ENCODE peak calls at places on chromosome 19, in four cellular contexts. One of them, this sample, is unnamed.

GRCh38 chr19:38879400-38879751 is 1.3 kb upstream of the RINL start:
- DNase-seq in heart left ventricle: peak; percentile 14
- DNase-seq in HuH-7.5: no peak
- DNase-seq in aorta: no peak
- DNase-seq in this sample: no peak

GRCh38 chr19:15299568-15300409 is 32.5 kb downstream of the BRD4 start:
- DNase-seq in heart left ventricle: no peak
- DNase-seq in HuH-7.5: no peak
- DNase-seq in aorta: no peak
- DNase-seq in this sample: no peak

GRCh38 chr19:4388171-4389063 is 11.9 kb downstream of the SH3GL1 start:
- DNase-seq in heart left ventricle: no peak
- DNase-seq in HuH-7.5: no peak
- DNase-seq in aorta: no peak
- DNase-seq in this sample: no peak

GRCh38 chr19:3687774-3688706 is 12.2 kb downstream of the PIP5K1C start:
- DNase-seq in heart left ventricle: no peak
- DNase-seq in HuH-7.5: no peak
- DNase-seq in aorta: no peak
- DNase-seq in this sample: peak; percentile 54

GRCh38 chr19:32345261-32346207 is at the start of gene ZNF507:
- DNase-seq in heart left ventricle: peak; percentile 83
- DNase-seq in HuH-7.5: peak; percentile 89
- DNase-seq in aorta: peak; percentile 95
- DNase-seq in this sample: peak; percentile 85

GRCh38 chr19:33641956-33642498 is 20.3 kb downstream of the CHST8 start:
- DNase-seq in heart left ventricle: no peak
- DNase-seq in HuH-7.5: no peak
- DNase-seq in aorta: peak; percentile 40
- DNase-seq in this sample: no peak

GRCh38 chr19:49151339-49152217 is 3.6 kb downstream of the HRC start:
- DNase-seq in heart left ventricle: peak; percentile 64
- DNase-seq in HuH-7.5: peak; percentile 66
- DNase-seq in aorta: peak; percentile 87
- DNase-seq in this sample: peak; percentile 98

GRCh38 chr19:16293133-16294085 is 31.2 kb upstream of the KLF2 start:
- DNase-seq in heart left ventricle: peak; percentile 84
- DNase-seq in HuH-7.5: peak; percentile 56
- DNase-seq in aorta: peak; percentile 91
- DNase-seq in this sample: peak; percentile 66

GRCh38 chr19:52898101-52898500 is 666 bp upstream of the ZNF320 start:
- DNase-seq in heart left ventricle: peak; percentile 31
- DNase-seq in HuH-7.5: no peak
- DNase-seq in aorta: no peak
- DNase-seq in this sample: no peak

GRCh38 chr19:50461066-50461875 is 15.0 kb upstream of the EMC10 start:
- DNase-seq in heart left ventricle: no peak
- DNase-seq in HuH-7.5: peak; percentile 95
- DNase-seq in aorta: no peak
- DNase-seq in this sample: peak; percentile 73

GRCh38 chr19:9353011-9353410 is 9.8 kb upstream of the ZNF177 start:
- DNase-seq in heart left ventricle: no peak
- DNase-seq in HuH-7.5: no peak
- DNase-seq in aorta: no peak
- DNase-seq in this sample: no peak

GRCh38 chr19:33796164-33797100 is at the start of gene KCTD15:
- DNase-seq in heart left ventricle: no peak
- DNase-seq in HuH-7.5: peak; percentile 60
- DNase-seq in aorta: peak; percentile 84
- DNase-seq in this sample: peak; percentile 45

GRCh38 chr19:38718747-38719543 is 25.3 kb downstream of the CAPN12 start:
- DNase-seq in heart left ventricle: peak; percentile 83
- DNase-seq in HuH-7.5: no peak
- DNase-seq in aorta: peak; percentile 92
- DNase-seq in this sample: no peak

GRCh38 chr19:14363203-14364097 is 17.8 kb upstream of the ADGRE5 start:
- DNase-seq in heart left ventricle: peak; percentile 91
- DNase-seq in HuH-7.5: no peak
- DNase-seq in aorta: peak; percentile 96
- DNase-seq in this sample: peak; percentile 75

GRCh38 chr19:19750842-19751790 is 18.2 kb upstream of the ZNF14 start:
- DNase-seq in heart left ventricle: no peak
- DNase-seq in HuH-7.5: no peak
- DNase-seq in aorta: peak; percentile 74
- DNase-seq in this sample: no peak

GRCh38 chr19:34644991-34645461 is 31.9 kb downstream of the SCGB2B2 start:
- DNase-seq in heart left ventricle: no peak
- DNase-seq in HuH-7.5: no peak
- DNase-seq in aorta: peak; percentile 44
- DNase-seq in this sample: no peak

GRCh38 chr19:35090795-35091214 is 24.8 kb upstream of the FXYD3 start:
- DNase-seq in heart left ventricle: no peak
- DNase-seq in HuH-7.5: no peak
- DNase-seq in aorta: no peak
- DNase-seq in this sample: no peak

GRCh38 chr19:15244106-15244803 is 12.0 kb upstream of the EPHX3 start:
- DNase-seq in heart left ventricle: no peak
- DNase-seq in HuH-7.5: no peak
- DNase-seq in aorta: no peak
- DNase-seq in this sample: no peak

GRCh38 chr19:32373614-32374295 is 28.3 kb downstream of the ZNF507 start:
- DNase-seq in heart left ventricle: peak; percentile 43
- DNase-seq in HuH-7.5: peak; percentile 53
- DNase-seq in aorta: no peak
- DNase-seq in this sample: peak; percentile 42

GRCh38 chr19:49570138-49570856 is 10.1 kb downstream of the NOSIP start:
- DNase-seq in heart left ventricle: no peak
- DNase-seq in HuH-7.5: peak; percentile 85
- DNase-seq in aorta: no peak
- DNase-seq in this sample: peak; percentile 73

GRCh38 chr19:35400773-35401100 is 29.9 kb downstream of the GPR42 start:
- DNase-seq in heart left ventricle: no peak
- DNase-seq in HuH-7.5: no peak
- DNase-seq in aorta: no peak
- DNase-seq in this sample: no peak

GRCh38 chr19:51084505-51084904 is 1.8 kb upstream of the KLK14 start:
- DNase-seq in heart left ventricle: no peak
- DNase-seq in HuH-7.5: no peak
- DNase-seq in aorta: peak; percentile 60
- DNase-seq in this sample: no peak

GRCh38 chr19:54665530-54665929 is 2.7 kb downstream of the LILRB4 start:
- DNase-seq in heart left ventricle: no peak
- DNase-seq in HuH-7.5: no peak
- DNase-seq in aorta: no peak
- DNase-seq in this sample: no peak

GRCh38 chr19:24074720-24075119 is 12.3 kb upstream of the ZNF254 start:
- DNase-seq in heart left ventricle: no peak
- DNase-seq in HuH-7.5: no peak
- DNase-seq in aorta: no peak
- DNase-seq in this sample: no peak

GRCh38 chr19:11069451-11070009 is 19.7 kb upstream of the LDLR start:
- DNase-seq in heart left ventricle: no peak
- DNase-seq in HuH-7.5: no peak
- DNase-seq in aorta: no peak
- DNase-seq in this sample: no peak

GRCh38 chr19:28501979-28502378 is 711.0 kb downstream of the UQCRFS1 start:
- DNase-seq in heart left ventricle: no peak
- DNase-seq in HuH-7.5: no peak
- DNase-seq in aorta: no peak
- DNase-seq in this sample: no peak

GRCh38 chr19:11261902-11262839 is at the start of gene DOCK6:
- DNase-seq in heart left ventricle: no peak
- DNase-seq in HuH-7.5: peak; percentile 61
- DNase-seq in aorta: peak; percentile 83
- DNase-seq in this sample: peak; percentile 69

GRCh38 chr19:45177817-45178261 is at the start of gene TRAPPC6A:
- DNase-seq in heart left ventricle: no peak
- DNase-seq in HuH-7.5: no peak
- DNase-seq in aorta: no peak
- DNase-seq in this sample: no peak

GRCh38 chr19:51702754-51703654 is 9.9 kb downstream of the SPACA6 start:
- DNase-seq in heart left ventricle: no peak
- DNase-seq in HuH-7.5: no peak
- DNase-seq in aorta: peak; percentile 82
- DNase-seq in this sample: peak; percentile 70

GRCh38 chr19:40530091-40530901 is 46.4 kb upstream of the SHKBP1 start:
- DNase-seq in heart left ventricle: no peak
- DNase-seq in HuH-7.5: peak; percentile 82
- DNase-seq in aorta: no peak
- DNase-seq in this sample: no peak

GRCh38 chr19:1247747-1248453 is 483 bp upstream of the MIDN start:
- DNase-seq in heart left ventricle: peak; percentile 90
- DNase-seq in HuH-7.5: no peak
- DNase-seq in aorta: peak; percentile 94
- DNase-seq in this sample: peak; percentile 82

GRCh38 chr19:3642987-3643386 is 16.4 kb upstream of the CACTIN start:
- DNase-seq in heart left ventricle: no peak
- DNase-seq in HuH-7.5: no peak
- DNase-seq in aorta: no peak
- DNase-seq in this sample: no peak

GRCh38 chr19:18611327-18612050 is 1.2 kb upstream of the TMEM59L start:
- DNase-seq in heart left ventricle: no peak
- DNase-seq in HuH-7.5: peak; percentile 77
- DNase-seq in aorta: no peak
- DNase-seq in this sample: no peak

GRCh38 chr19:40907968-40908735 is 26.1 kb upstream of the CYP2A7 start:
- DNase-seq in heart left ventricle: no peak
- DNase-seq in HuH-7.5: no peak
- DNase-seq in aorta: no peak
- DNase-seq in this sample: no peak

GRCh38 chr19:51476164-51476563 is 2.2 kb upstream of the CEACAM18 start:
- DNase-seq in heart left ventricle: no peak
- DNase-seq in HuH-7.5: no peak
- DNase-seq in aorta: no peak
- DNase-seq in this sample: no peak

GRCh38 chr19:38134538-38135149 is 89.4 kb downstream of the DPF1 start:
- DNase-seq in heart left ventricle: no peak
- DNase-seq in HuH-7.5: peak; percentile 44
- DNase-seq in aorta: no peak
- DNase-seq in this sample: peak; percentile 16

This sample was measured in transverse colon.